ENCODE peak calls at places on chromosome 18, in four cellular contexts. N is colonic mucosa, I is uterus, U is fibroblast of lung. X is an unnamed sample. For H3K27me3, the result is how much of the 10 kb centered on the place peaks cover.

GRCh38 chr18:20971886-20972267 is 139.7 kb downstream of the ROCK1 start:
- DNase-seq in N (no peak), I (no peak), U (peak), X (no peak)

GRCh38 chr18:35979112-35979511 is 6.6 kb downstream of the RMP24 start:
- DNase-seq in U (no peak), I (no peak), N (no peak), X (no peak)

GRCh38 chr18:74819433-74820059 is 221.9 kb downstream of the ZNF407 start:
- DNase-seq in N (no peak), I (no peak), U (no peak), X (peak)

GRCh38 chr18:35376742-35377695 is at the start of gene ZNF396:
- DNase-seq in N (peak), I (peak), U (peak), X (peak)

GRCh38 chr18:30987479-30988241 is 54.9 kb downstream of the DSC3 start:
- DNase-seq in I (no peak), U (peak), N (peak), X (no peak)

GRCh38 chr18:65227970-65228369 is 522.8 kb upstream of the CDH7 start:
- DNase-seq in I (no peak), U (no peak), N (no peak), X (no peak)

GRCh38 chr18:68826111-68826510 is 28.2 kb downstream of the CCDC102B start:
- DNase-seq in I (no peak), N (no peak), U (peak), X (no peak)

GRCh38 chr18:2410688-2411087 is 160.6 kb downstream of the METTL4 start:
- DNase-seq in I (no peak), U (peak), N (no peak), X (no peak)

GRCh38 chr18:75915941-75916640 is 488.6 kb upstream of the SMIM21 start:
- DNase-seq in I (peak), N (no peak), U (peak), X (peak)

GRCh38 chr18:5527603-5528002 is 16.2 kb downstream of the EPB41L3 start:
- DNase-seq in U (peak), N (no peak), I (no peak), X (no peak)

GRCh38 chr18:43274526-43274925 is 2.8 kb downstream of the SYT4 start:
- DNase-seq in I (no peak), U (no peak), N (no peak), X (no peak)

GRCh38 chr18:76264851-76265250 is 230.2 kb downstream of the ZNF516 start:
- DNase-seq in N (no peak), I (no peak), U (no peak), X (no peak)

GRCh38 chr18:57771183-57771582 is 31.9 kb downstream of the ATP8B1 start:
- DNase-seq in N (peak), U (no peak), I (no peak), X (no peak)

DNA sequence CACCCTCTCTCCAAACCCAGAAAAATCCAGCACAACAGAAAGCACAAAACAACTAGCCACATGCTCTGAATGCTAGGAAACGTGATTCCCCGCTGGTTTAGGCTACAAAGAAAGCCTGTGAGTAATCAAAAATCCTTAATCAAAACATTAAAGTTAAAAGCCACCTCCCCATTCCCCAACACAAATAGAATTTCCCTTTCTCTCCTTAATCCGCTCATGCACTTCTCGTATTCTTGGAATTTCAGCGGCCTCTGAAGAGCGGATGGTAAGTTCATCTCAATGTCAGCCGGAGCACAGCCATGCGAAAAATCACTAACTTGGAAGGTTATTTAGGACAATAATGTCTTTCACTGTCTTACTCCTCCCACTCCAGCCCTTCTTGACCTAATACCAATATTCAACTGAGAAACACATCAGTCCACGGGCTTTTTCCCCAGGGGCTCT is 126.7 kb downstream of the OSBPL1A start:
- DNase-seq in N (no peak), U (peak), I (no peak), X (no peak)
- H3K4me3 ChIP-seq in N (peak), U (peak), I (peak), X (peak)

GRCh38 chr18:38042496-38042895 is 476.9 kb upstream of the CELF4 start:
- DNase-seq in U (no peak), N (no peak), I (no peak), X (no peak)

GRCh38 chr18:38052879-38053590 is 487.4 kb upstream of the CELF4 start:
- DNase-seq in U (no peak), N (no peak), I (no peak), X (no peak)

GRCh38 chr18:38047820-38048219 is 482.2 kb upstream of the CELF4 start:
- DNase-seq in N (no peak), U (no peak), I (no peak), X (no peak)
- TF ChIP-seq CTCF in N (no peak), U (no peak), I (no peak), X (peak)

DNA sequence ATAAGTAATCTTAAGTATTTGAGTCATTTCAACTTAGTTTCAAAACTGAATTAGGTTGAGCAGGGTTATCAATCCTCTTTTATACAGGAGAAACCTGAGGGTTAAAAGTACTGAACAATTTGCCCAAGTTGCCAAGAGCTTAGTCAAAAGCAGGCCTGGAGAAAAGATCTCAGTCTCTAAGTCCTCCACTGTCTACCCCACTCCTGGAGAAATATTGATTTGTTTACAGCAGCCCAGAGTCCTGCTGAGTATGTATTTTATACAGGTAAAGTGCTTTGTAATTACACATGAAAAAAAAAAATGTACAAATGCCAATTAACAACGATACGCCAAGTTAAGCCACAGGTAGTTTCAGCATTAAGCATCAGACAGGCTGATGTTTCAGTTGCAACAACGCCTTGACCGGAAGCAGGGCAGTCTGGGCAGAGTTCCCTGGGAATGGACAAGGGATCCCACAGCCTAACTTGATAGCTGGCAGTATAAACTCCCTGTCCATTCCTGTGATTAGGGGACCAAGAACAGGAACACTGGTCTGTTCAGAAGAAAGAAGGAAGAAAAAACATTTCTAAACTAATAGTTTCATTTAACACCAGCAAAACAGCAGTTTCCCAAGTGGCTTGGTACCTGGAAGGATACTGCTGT is 132.9 kb downstream of the MYO5B start:
- DNase-seq in U (no peak), N (no peak), I (no peak), X (no peak)
- H3K27me3 ChIP-seq in U (under half), N (under half), I (under half), X (under half)

GRCh38 chr18:71168576-71169145 is 879.8 kb downstream of the SOCS6 start:
- DNase-seq in N (no peak), I (no peak), U (peak), X (no peak)
- H3K4me3 ChIP-seq in N (no peak), I (no peak), U (no peak), X (no peak)

GRCh38 chr18:33916200-33916599 is 308.5 kb downstream of the NOL4 start:
- DNase-seq in N (no peak), I (no peak), U (no peak), X (peak)
- TF ChIP-seq CTCF in N (no peak), I (no peak), U (no peak), X (peak)

GRCh38 chr18:302097-302496 is 34.2 kb upstream of the THOC1 start:
- DNase-seq in I (no peak), N (no peak), U (no peak), X (no peak)

GRCh38 chr18:295756-296155 is 27.9 kb upstream of the THOC1 start:
- DNase-seq in U (peak), N (no peak), I (no peak), X (no peak)

GRCh38 chr18:303011-303410 is 35.2 kb upstream of the THOC1 start:
- DNase-seq in U (no peak), I (no peak), N (no peak), X (no peak)

GRCh38 chr18:293557-293956 is 25.7 kb upstream of the THOC1 start:
- DNase-seq in U (peak), I (no peak), N (no peak), X (no peak)

GRCh38 chr18:297936-298335 is 30.1 kb upstream of the THOC1 start:
- DNase-seq in I (no peak), U (peak), N (no peak), X (no peak)
- H3K27me3 ChIP-seq in I (under half), U (under half), N (under half), X (under half)

DNA sequence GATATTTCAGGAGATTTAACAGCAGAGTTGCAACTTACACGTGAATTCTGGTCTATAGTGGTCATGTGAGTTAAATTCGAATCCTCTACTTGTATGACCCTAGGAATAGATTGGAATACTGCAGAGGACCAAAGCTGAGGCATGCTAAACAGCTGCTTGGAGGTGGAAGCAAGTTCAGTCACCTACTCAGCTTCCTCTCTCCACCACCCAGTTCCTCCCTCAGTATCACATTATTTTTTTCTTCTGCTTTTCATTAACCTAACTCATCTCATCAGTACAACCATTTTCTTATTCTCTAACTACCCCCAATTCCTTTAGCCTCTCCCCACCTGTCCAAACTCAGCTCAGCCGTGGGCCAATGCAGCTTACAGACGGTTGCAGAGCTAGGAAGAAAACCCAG is 385.5 kb downstream of the SETBP1 start:
- DNase-seq in N (no peak), I (no peak), U (no peak), X (no peak)
- H3K4me3 ChIP-seq in N (no peak), I (no peak), U (no peak), X (no peak)

GRCh38 chr18:49162226-49162848 is 211.6 kb upstream of the SMAD7 start:
- DNase-seq in I (no peak), U (no peak), N (no peak), X (no peak)

GRCh38 chr18:49166327-49166726 is 215.6 kb upstream of the SMAD7 start:
- DNase-seq in U (no peak), I (no peak), N (no peak), X (no peak)

GRCh38 chr18:49167084-49167483 is 216.3 kb upstream of the SMAD7 start:
- DNase-seq in N (no peak), I (no peak), U (no peak), X (no peak)

GRCh38 chr18:49161627-49162026 is 210.9 kb upstream of the SMAD7 start:
- DNase-seq in U (peak), I (no peak), N (no peak), X (no peak)

GRCh38 chr18:49164738-49165137 is 214.0 kb upstream of the SMAD7 start:
- DNase-seq in I (no peak), N (no peak), U (no peak), X (no peak)
- TF ChIP-seq CTCF in I (no peak), N (no peak), U (no peak), X (no peak)

DNA sequence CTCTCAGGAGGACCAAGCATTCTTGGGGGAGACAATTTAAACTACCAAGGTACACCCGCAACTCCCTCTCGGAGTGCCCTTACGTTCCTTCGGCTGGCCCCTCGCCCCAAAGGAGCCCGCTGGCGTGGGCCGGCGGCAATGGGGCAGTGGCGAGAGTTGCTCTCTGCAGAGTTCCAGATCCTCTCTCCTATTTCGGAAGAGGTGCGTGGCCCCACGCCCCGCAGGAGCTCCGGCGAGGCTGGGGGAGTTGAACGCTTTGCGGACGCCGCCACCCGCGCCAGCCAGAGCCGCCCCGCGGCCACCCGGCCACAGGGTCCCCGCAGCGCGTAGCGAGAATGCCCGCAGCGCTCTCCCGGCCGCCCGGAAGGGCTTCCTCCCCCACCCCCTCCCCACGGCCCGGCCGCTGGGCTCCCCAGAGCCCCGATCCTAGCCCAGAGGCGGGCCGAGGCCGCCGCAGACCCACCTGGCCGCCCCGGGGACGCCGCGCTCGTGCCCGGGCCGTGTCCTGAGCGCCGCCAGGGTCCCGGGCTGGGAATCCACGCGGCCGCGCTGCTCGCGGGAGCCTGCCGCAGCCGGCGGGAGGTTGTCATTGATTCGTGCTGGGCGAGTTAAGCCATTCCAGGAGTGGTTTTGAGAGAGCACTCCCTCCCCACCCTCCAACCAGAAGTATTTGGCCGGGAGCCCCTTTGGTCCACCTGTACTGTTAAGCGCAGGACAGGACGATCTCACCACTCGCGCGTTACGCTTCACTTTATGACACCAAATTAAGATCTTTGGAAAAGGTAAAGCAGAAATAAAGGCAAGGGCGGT is 206.3 kb upstream of the SMAD2 start:
- DNase-seq in I (peak), U (no peak), N (peak), X (no peak)
- H3K27me3 ChIP-seq in I (under half), U (under half), N (under half), X (under half)

GRCh38 chr18:22559414-22560282 is 141.9 kb upstream of the CTAGE1 start:
- DNase-seq in I (peak), N (peak), U (peak), X (peak)

GRCh38 chr18:22558945-22559385 is 141.2 kb upstream of the CTAGE1 start:
- DNase-seq in I (peak), N (peak), U (peak), X (peak)

GRCh38 chr18:22560797-22561196 is 143.1 kb upstream of the CTAGE1 start:
- DNase-seq in N (no peak), U (no peak), I (no peak), X (no peak)

GRCh38 chr18:22557160-22557941 is 139.6 kb upstream of the CTAGE1 start:
- DNase-seq in I (no peak), U (peak), N (no peak), X (no peak)

DNA sequence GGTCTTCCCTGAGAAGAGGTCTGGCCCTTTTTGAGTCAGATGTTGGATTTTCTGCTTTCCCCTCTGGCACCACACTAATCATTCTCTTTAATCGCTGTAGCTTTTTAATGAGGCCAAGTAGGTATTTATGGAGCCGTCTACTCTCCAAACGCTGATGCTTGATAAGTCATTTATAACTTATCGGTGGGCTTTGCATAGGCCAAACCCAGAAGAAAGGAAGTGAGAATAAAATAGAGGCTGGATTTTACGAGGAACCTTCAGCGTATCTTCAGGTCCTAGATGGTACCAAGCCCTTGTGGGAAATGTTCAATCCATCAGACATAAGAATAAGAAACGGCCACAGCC is 142.5 kb upstream of the CTAGE1 start:
- DNase-seq in U (no peak), I (no peak), N (no peak), X (no peak)
- H3K4me3 ChIP-seq in U (no peak), I (peak), N (peak), X (peak)

X was measured in BE2C.